ENCODE peak calls at places on chromosomes 12 and 14, in four cellular contexts. P is transverse colon, Q is breast epithelium, W is stomach. B is an unnamed sample. For H3K4me1, the result is how much of the 10 kb centered on the place peaks cover.

GRCh38 chr12:94500831-94501567 is 41.3 kb upstream of the CEP83 start:
- DNase-seq in P (no peak), Q (no peak), W (no peak), B (no peak)

GRCh38 chr12:110582286-110583136 is 607 bp downstream of the PPTC7 start:
- DNase-seq in P (peak), Q (peak), W (peak), B (peak)

GRCh38 chr12:122422769-122423257 is 344 bp upstream of the CLIP1 start:
- DNase-seq in P (peak), Q (no peak), W (no peak), B (no peak)

GRCh38 chr12:12008931-12009611 is 61.7 kb upstream of the BCL2L14 start:
- DNase-seq in P (no peak), Q (peak), W (no peak), B (no peak)

GRCh38 chr14:57066463-57066862 is 202.2 kb downstream of the EXOC5 start:
- DNase-seq in P (no peak), Q (no peak), W (no peak), B (no peak)

GRCh38 chr12:92604786-92605185 is 98.0 kb upstream of the PLEKHG7 start:
- DNase-seq in P (no peak), Q (no peak), W (no peak), B (no peak)

GRCh38 chr12:16636435-16637055 is 30.6 kb upstream of the LMO3 start:
- DNase-seq in P (no peak), Q (no peak), W (no peak), B (no peak)

GRCh38 chr12:80154261-80154660 is 54.9 kb downstream of the OTOGL start:
- DNase-seq in P (no peak), Q (no peak), W (no peak), B (no peak)

GRCh38 chr14:101476258-101476930 is 84.9 kb upstream of the DIO3 start:
- DNase-seq in P (peak), Q (no peak), W (peak), B (peak)

GRCh38 chr12:68580911-68581310 is 29.8 kb upstream of the RAP1B start:
- DNase-seq in P (no peak), Q (no peak), W (no peak), B (no peak)
- H3K4me1 ChIP-seq in P (under half), Q (under half), W (under half), B (under half)

GRCh38 chr14:103434868-103435442 is 49.7 kb downstream of the MARK3 start:
- DNase-seq in P (no peak), Q (no peak), W (no peak), B (no peak)
- TF ChIP-seq POLR2AphosphoS5 in P (no peak), Q (no peak), W (no peak), B (no peak)

GRCh38 chr14:68279437-68279720 is 459.8 kb downstream of the RAD51B start:
- DNase-seq in P (no peak), Q (no peak), W (no peak), B (no peak)

GRCh38 chr14:68281497-68281896 is 461.9 kb downstream of the RAD51B start:
- DNase-seq in P (no peak), Q (no peak), W (no peak), B (no peak)

GRCh38 chr14:68282479-68283377 is 463.1 kb downstream of the RAD51B start:
- DNase-seq in P (no peak), Q (no peak), W (no peak), B (no peak)

GRCh38 chr14:68278568-68279436 is 459.2 kb downstream of the RAD51B start:
- DNase-seq in P (no peak), Q (no peak), W (no peak), B (no peak)

DNA sequence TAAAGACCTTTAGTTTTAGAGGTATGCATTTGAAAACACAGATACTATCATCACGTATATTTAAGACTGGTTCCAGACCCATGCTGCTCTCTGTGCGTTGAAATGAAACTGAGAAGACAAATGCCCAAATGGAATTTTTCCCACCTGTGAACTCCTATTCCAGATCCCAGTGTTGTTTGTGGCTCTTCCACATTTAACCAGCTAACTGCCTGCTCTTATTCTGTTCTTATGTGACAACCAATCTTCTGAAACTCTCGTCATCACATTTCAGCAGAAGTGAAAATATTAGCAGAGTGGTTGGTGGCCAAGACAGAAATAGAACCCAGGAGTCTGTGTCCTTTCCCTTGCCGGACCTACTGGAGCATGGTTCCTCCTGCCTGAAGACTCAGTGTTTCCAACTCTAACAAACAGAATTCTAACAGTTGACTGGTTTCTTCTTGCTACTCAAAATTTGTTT is 460.2 kb downstream of the RAD51B start:
- DNase-seq in P (no peak), Q (no peak), W (no peak), B (peak)
- H3K4me1 ChIP-seq in P (under half), Q (under half), W (under half), B (half or more)

GRCh38 chr12:9649532-9649940 is 20.0 kb upstream of the CLEC2D start:
- DNase-seq in P (no peak), Q (no peak), W (no peak), B (peak)
- TF ChIP-seq POLR2AphosphoS5 in P (no peak), Q (no peak), W (no peak), B (peak)

GRCh38 chr12:6946033-6946919 is 2.5 kb downstream of the C12orf57 start:
- DNase-seq in P (peak), Q (peak), W (peak), B (peak)
- H3K4me1 ChIP-seq in P (half or more), Q (under half), W (half or more), B (half or more)

DNA sequence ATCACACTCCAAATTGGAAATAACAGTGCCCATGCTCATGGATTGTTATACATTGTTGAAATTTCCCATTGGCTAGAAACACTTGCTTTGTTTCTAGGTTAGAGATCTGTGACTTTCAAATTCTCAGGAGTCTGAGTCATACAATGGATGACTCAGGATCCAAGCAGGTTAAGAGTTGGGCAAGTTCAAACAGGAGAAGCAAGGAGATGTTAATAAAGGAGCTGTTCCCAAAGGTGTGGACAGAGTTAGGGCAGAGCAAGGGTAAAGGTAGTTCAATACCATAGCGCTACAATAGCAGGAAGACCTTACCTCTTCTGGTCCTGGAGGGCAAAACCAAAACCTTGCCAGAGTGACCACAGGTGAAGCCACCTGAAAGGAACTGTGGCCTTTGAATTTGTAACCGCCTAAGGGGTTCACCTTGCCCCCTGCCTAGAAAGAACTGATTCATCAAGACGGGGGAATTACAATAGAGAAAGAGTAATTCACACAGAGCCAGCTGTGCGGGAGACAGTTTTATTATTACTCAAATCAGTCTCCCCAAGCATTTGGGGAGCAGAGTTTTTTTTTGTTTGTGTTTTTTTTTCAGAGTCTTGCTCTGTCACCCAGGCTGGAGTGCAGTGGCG is 4.2 kb upstream of the AMN1 start:
- DNase-seq in P (no peak), Q (peak), W (no peak), B (no peak)
- TF ChIP-seq POLR2AphosphoS5 in P (no peak), Q (peak), W (peak), B (no peak)

DNA sequence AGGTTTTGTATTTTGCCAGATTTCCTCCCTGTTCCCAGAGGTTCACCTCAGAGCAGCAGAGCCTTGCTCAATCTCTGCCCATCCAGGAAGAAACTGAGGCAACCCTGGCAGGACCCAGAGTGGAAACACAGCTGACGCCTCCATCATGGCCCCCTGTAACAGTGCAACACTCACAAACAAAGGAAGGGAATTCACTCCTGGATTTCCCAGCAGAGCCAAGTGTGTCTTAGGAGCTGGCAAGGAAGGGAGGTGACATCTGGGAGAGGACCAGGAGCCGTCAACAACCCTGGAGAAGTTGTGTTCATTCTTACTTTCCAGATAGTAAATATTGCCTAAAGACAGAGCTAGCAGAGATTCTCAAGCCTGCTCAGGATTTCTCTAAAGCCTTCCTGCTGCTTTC is 73.7 kb downstream of the IRF2BPL start:
- DNase-seq in P (no peak), Q (no peak), W (no peak), B (no peak)
- H3K4me1 ChIP-seq in P (half or more), Q (under half), W (half or more), B (under half)